ENCODE peak calls at places on chromosomes 11 and 22, in four cellular contexts. One of them, this sample, is unnamed.

GRCh38 chr22:29369460-29369859 is 18.9 kb downstream of the AP1B1 start:
- DNase-seq in K562: peak; percentile 25
- DNase-seq in GM12878: no peak
- DNase-seq in IMR-90: peak; percentile 76
- DNase-seq in this sample: peak; percentile 67

GRCh38 chr11:119651802-119652584 is 77.0 kb downstream of the NECTIN1 start:
- DNase-seq in K562: no peak
- DNase-seq in GM12878: no peak
- DNase-seq in IMR-90: no peak
- DNase-seq in this sample: no peak

GRCh38 chr11:83158965-83159900 is 2.3 kb downstream of the PCF11 start:
- DNase-seq in K562: no peak
- DNase-seq in GM12878: no peak
- DNase-seq in IMR-90: no peak
- DNase-seq in this sample: peak; percentile 24

GRCh38 chr11:56394381-56394780 is 18.1 kb upstream of the OR5AL1 start:
- DNase-seq in K562: no peak
- DNase-seq in GM12878: no peak
- DNase-seq in IMR-90: no peak
- DNase-seq in this sample: no peak

GRCh38 chr22:16818538-16818937 is 6.7 kb downstream of the XKR3 start:
- DNase-seq in K562: peak; percentile 29
- DNase-seq in GM12878: no peak
- DNase-seq in IMR-90: no peak
- DNase-seq in this sample: no peak

GRCh38 chr22:23306926-23307325 is 126.6 kb downstream of the BCR start:
- DNase-seq in K562: no peak
- DNase-seq in GM12878: no peak
- DNase-seq in IMR-90: no peak
- DNase-seq in this sample: no peak

GRCh38 chr11:128503231-128503991 is 83.9 kb downstream of the ETS1 start:
- DNase-seq in K562: no peak
- DNase-seq in GM12878: no peak
- DNase-seq in IMR-90: peak; percentile 96
- DNase-seq in this sample: peak; percentile 52

GRCh38 chr11:119144825-119145476 is 3.9 kb upstream of the ABCG4 start:
- DNase-seq in K562: peak; percentile 95
- DNase-seq in GM12878: no peak
- DNase-seq in IMR-90: peak; percentile 68
- DNase-seq in this sample: peak; percentile 75

GRCh38 chr11:61482513-61482912 is 26.0 kb upstream of the LRRC10B start:
- DNase-seq in K562: peak; percentile 81
- DNase-seq in GM12878: no peak
- DNase-seq in IMR-90: no peak
- DNase-seq in this sample: no peak

GRCh38 chr11:69825037-69825834 is 6.0 kb upstream of the FGF3 start:
- DNase-seq in K562: no peak
- DNase-seq in GM12878: no peak
- DNase-seq in IMR-90: no peak
- DNase-seq in this sample: no peak

GRCh38 chr11:125956371-125956770 is 10.5 kb downstream of the VSIG10L2 start:
- DNase-seq in K562: no peak
- DNase-seq in GM12878: no peak
- DNase-seq in IMR-90: peak; percentile 7
- DNase-seq in this sample: no peak

GRCh38 chr11:103894673-103895072 is 141.8 kb upstream of the DDI1 start:
- DNase-seq in K562: no peak
- DNase-seq in GM12878: no peak
- DNase-seq in IMR-90: no peak
- DNase-seq in this sample: no peak

GRCh38 chr11:5367461-5368074 is 16.0 kb upstream of the OR51M1 start:
- DNase-seq in K562: no peak
- DNase-seq in GM12878: no peak
- DNase-seq in IMR-90: peak; percentile 93
- DNase-seq in this sample: peak; percentile 92

GRCh38 chr11:73320786-73321325 is 12.8 kb downstream of the ARHGEF17 start:
- DNase-seq in K562: no peak
- DNase-seq in GM12878: no peak
- DNase-seq in IMR-90: peak; percentile 40
- DNase-seq in this sample: peak; percentile 48

GRCh38 chr11:27698872-27699241 is 1.4 kb downstream of the BDNF start:
- DNase-seq in K562: peak; percentile 83
- DNase-seq in GM12878: peak; percentile 23
- DNase-seq in IMR-90: peak; percentile 92
- DNase-seq in this sample: peak; percentile 91

GRCh38 chr11:85423331-85423730 is 203.8 kb downstream of the DLG2 start:
- DNase-seq in K562: no peak
- DNase-seq in GM12878: no peak
- DNase-seq in IMR-90: no peak
- DNase-seq in this sample: no peak

GRCh38 chr11:65439331-65440181 is 17.0 kb downstream of the NEAT1 start:
- DNase-seq in K562: peak; percentile 19
- DNase-seq in GM12878: no peak
- DNase-seq in IMR-90: peak; percentile 48
- DNase-seq in this sample: peak; percentile 32

GRCh38 chr22:41217553-41218157 is 12.5 kb downstream of the L3MBTL2 start:
- DNase-seq in K562: no peak
- DNase-seq in GM12878: no peak
- DNase-seq in IMR-90: peak; percentile 92
- DNase-seq in this sample: peak; percentile 72

GRCh38 chr22:17998913-17999312 is 25.4 kb downstream of the MICAL3 start:
- DNase-seq in K562: no peak
- DNase-seq in GM12878: no peak
- DNase-seq in IMR-90: no peak
- DNase-seq in this sample: no peak

GRCh38 chr11:111353776-111354600 is 25.1 kb downstream of the POU2AF1 start:
- DNase-seq in K562: no peak
- DNase-seq in GM12878: no peak
- DNase-seq in IMR-90: no peak
- DNase-seq in this sample: no peak

GRCh38 chr11:69333149-69333710 is 39.3 kb downstream of the MYEOV start:
- DNase-seq in K562: no peak
- DNase-seq in GM12878: no peak
- DNase-seq in IMR-90: no peak
- DNase-seq in this sample: no peak

GRCh38 chr11:2374456-2375201 is 2.5 kb upstream of the CD81 start:
- DNase-seq in K562: no peak
- DNase-seq in GM12878: no peak
- DNase-seq in IMR-90: no peak
- DNase-seq in this sample: no peak

GRCh38 chr22:20395897-20396287 is 1.9 kb downstream of the ZNF74 start:
- DNase-seq in K562: no peak
- DNase-seq in GM12878: no peak
- DNase-seq in IMR-90: no peak
- DNase-seq in this sample: no peak

GRCh38 chr22:19179472-19180048 is 1.0 kb upstream of the SLC25A1 start:
- DNase-seq in K562: peak; percentile 95
- DNase-seq in GM12878: peak; percentile 28
- DNase-seq in IMR-90: peak; percentile 85
- DNase-seq in this sample: peak; percentile 81

GRCh38 chr11:4191031-4191571 is 96.5 kb downstream of the RRM1 start:
- DNase-seq in K562: no peak
- DNase-seq in GM12878: no peak
- DNase-seq in IMR-90: no peak
- DNase-seq in this sample: no peak

GRCh38 chr11:111733009-111733408 is 33.2 kb downstream of the PPP2R1B start:
- DNase-seq in K562: no peak
- DNase-seq in GM12878: no peak
- DNase-seq in IMR-90: peak; percentile 91
- DNase-seq in this sample: peak; percentile 96

GRCh38 chr11:80163011-80163410 is 722.2 kb upstream of the TENM4 start:
- DNase-seq in K562: no peak
- DNase-seq in GM12878: no peak
- DNase-seq in IMR-90: peak; percentile 25
- DNase-seq in this sample: no peak

GRCh38 chr11:70505761-70506657 is 107.7 kb downstream of the CTTN start:
- DNase-seq in K562: no peak
- DNase-seq in GM12878: no peak
- DNase-seq in IMR-90: no peak
- DNase-seq in this sample: no peak

GRCh38 chr11:119148855-119149370 is at the start of gene ABCG4:
- DNase-seq in K562: peak; percentile 72
- DNase-seq in GM12878: no peak
- DNase-seq in IMR-90: no peak
- DNase-seq in this sample: no peak

GRCh38 chr11:43547900-43548381 is 132.6 kb upstream of the HSD17B12 start:
- DNase-seq in K562: peak; percentile 89
- DNase-seq in GM12878: no peak
- DNase-seq in IMR-90: no peak
- DNase-seq in this sample: no peak

GRCh38 chr22:27685515-27685914 is 116.0 kb downstream of the MN1 start:
- DNase-seq in K562: peak; percentile 9
- DNase-seq in GM12878: no peak
- DNase-seq in IMR-90: no peak
- DNase-seq in this sample: no peak

GRCh38 chr22:22182990-22183264 is 61.7 kb upstream of the VPREB1 start:
- DNase-seq in K562: no peak
- DNase-seq in GM12878: no peak
- DNase-seq in IMR-90: no peak
- DNase-seq in this sample: no peak

GRCh38 chr11:73173755-73174494 is 31.8 kb upstream of the FCHSD2 start:
- DNase-seq in K562: no peak
- DNase-seq in GM12878: no peak
- DNase-seq in IMR-90: peak; percentile 25
- DNase-seq in this sample: no peak

GRCh38 chr11:92886243-92886905 is 83.1 kb upstream of the MTNR1B start:
- DNase-seq in K562: peak; percentile 36
- DNase-seq in GM12878: peak; percentile 3
- DNase-seq in IMR-90: peak; percentile 61
- DNase-seq in this sample: peak; percentile 37
- TF ChIP-seq FOS in K562: no peak
- TF ChIP-seq FOS in GM12878: no peak
- TF ChIP-seq FOS in IMR-90: no peak
- TF ChIP-seq FOS in this sample: no peak

DNA sequence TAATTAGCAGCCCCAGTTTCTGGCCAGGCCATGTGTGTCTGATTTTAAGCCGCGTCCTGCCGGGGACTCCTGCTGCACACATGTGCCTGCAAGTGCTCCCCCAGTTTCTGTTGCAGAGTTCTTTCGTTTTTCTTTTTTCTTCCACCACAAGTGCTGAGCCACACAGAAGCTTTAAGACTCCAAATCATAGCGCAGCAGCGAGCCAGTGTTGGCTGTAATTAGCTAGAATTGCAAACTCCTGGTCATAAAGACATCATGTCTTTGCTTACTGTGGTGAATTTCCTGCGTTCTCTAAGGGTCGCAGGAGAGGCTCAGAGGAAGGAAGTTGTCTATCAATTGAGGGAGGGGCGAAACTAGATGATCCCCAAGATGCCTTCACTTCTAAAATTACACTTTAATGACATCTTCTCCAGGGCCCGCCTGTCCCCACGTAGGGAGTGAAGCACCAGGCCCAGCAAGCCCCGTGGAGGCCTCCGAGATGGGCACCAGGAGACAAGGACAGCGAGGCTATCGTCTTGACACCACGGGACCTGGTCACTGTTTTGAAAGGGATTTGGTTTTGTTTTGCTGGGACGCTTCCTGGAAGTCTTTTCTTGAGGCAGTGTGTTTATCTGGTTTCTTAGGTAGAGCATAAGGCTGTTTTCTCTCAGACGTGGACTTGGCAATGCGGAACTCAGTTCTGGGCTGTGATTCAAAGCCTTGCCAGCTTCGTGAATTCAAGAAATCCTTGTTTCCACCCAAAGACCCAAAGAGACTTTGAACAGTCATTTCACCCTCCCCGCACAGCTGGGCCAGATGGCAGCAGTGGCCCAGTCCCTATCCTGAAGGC is 71.8 kb downstream of the UBASH3B start:
- DNase-seq in K562: no peak
- DNase-seq in GM12878: no peak
- DNase-seq in IMR-90: no peak
- DNase-seq in this sample: peak; percentile 34
- H2AFZ ChIP-seq in K562: no peak overlapping the region
- H2AFZ ChIP-seq in GM12878: peak overlapping the region; percentile 37
- H2AFZ ChIP-seq in IMR-90: no peak overlapping the region
- H2AFZ ChIP-seq in this sample: no peak overlapping the region

DNA sequence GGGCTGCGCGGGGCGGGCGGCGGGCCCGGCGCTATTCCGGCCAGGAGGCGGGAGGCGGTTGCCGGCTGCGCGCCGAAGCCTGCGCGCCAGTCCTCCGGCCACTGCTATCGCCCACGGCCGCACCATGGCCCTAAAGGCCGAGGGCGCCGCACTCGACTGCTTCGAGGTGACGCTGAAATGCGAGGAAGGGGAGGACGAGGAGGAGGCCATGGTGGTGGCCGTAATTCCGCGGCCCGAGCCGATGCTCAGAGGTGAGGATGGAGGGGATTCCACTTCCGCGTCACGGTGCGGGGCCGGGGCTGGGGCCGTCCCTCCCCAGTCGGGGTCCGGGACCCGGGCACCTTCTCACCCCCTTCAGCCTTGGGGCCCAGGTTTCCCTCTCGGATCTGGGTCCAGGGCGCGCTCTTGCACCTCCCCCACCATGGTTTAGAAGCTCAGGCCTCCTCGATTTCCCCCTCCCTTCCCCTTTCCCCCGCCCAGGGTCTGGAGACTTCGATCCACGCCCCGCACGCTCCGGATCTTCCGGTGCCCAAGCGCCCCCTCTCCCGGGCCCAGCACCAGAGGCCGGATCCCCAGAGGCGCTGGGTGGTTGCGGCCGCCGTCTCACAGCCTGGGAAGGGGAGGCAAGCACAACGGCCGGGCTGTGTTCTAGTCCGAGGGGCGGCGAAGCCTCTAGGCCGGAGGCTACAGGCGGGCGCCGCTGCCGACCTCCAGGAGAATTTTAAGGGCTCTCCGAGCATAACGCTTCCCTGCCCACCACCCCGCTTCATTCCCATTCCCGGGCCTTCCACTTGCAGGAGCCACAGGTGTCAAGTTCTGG is 517 bp downstream of the SPINDOC start:
- DNase-seq in K562: peak; percentile 77
- DNase-seq in GM12878: no peak
- DNase-seq in IMR-90: peak; percentile 50
- DNase-seq in this sample: peak; percentile 49
- TF ChIP-seq POLR2A in K562: no peak
- TF ChIP-seq POLR2A in GM12878: peak; percentile 64
- TF ChIP-seq POLR2A in IMR-90: peak; percentile 8
- TF ChIP-seq POLR2A in this sample: no peak

DNA sequence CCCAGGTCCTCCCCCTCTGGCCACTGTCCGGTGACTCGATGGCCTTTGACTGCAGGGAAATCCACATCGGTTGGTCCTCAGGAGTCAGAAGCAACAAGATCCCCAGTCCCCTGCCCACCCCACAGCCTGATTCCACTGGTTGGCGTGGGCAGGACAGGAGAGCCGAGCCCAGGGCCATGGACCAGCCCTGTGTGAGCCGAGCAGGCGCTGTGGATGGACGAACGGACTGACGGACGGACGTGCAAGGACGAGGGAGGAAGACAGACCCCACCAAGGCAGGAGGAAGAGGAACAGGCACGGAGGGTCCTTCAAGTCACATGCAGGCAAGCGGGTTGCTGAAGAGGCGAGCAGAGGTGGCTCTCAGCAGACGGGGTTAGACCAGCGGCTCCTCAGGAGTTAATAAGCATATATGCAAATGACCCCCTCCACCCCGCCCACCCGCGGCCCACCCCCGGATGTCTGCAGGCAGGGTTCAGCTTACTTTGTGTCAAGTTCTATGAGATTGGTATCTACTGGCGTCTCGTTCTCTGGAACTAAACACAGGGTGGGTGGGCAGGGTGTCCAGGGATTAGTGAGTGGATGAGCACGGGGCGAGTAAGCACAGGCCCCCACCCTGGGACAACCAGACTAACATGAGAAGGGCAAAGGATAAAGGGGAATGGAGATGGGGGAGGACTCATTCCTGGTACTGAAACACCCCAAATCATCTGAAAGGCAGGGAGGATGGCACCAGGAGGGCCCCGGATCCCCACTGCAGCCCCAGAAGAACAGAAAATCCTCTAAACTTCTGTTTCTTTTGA is 26.8 kb downstream of the TPBGL start:
- DNase-seq in K562: peak; percentile 63
- DNase-seq in GM12878: no peak
- DNase-seq in IMR-90: no peak
- DNase-seq in this sample: no peak
- TF ChIP-seq FOS in K562: no peak
- TF ChIP-seq FOS in GM12878: no peak
- TF ChIP-seq FOS in IMR-90: no peak
- TF ChIP-seq FOS in this sample: no peak

This sample was measured in endothelial cell of umbilical vein.